ENCODE peak calls at places on chromosome 21, in six cellular contexts. A is AG04449; Q is NCI-H524 treated with DMSO at 0.1 percent for 48 hours; W is Karpas-422; N is stimulated activated CD4-positive, alpha-beta T cell treated with anti-CD3 and anti-CD28 coated beads, Interleukin-4, amount 100 ng/mL, for 1 hour; X is HCEC 1CT. Z is an unnamed sample.

GRCh38 chr21:34235514-34235913 is 128.3 kb upstream of the KCNE2 start:
- DNase-seq in W (no peak), Q (no peak), X (no peak), A (no peak), N (no peak), Z (no peak)

GRCh38 chr21:45432575-45433255 is 27.8 kb downstream of the COL18A1 start:
- DNase-seq in A (no peak), W (no peak), N (no peak), Q (no peak), X (peak), Z (no peak)

GRCh38 chr21:24147674-24148073 is 1459.6 kb downstream of the MRPL39 start:
- DNase-seq in Q (no peak), N (no peak), A (no peak), W (no peak), X (no peak), Z (no peak)

GRCh38 chr21:34836933-34837505 is 168.2 kb downstream of the CLIC6 start:
- DNase-seq in N (no peak), X (no peak), A (no peak), Q (no peak), W (no peak), Z (no peak)

GRCh38 chr21:42106425-42106824 is 35.3 kb downstream of the UMODL1 start:
- DNase-seq in W (no peak), Q (no peak), X (no peak), A (no peak), N (no peak), Z (no peak)

GRCh38 chr21:46545363-46545762 is 59.5 kb downstream of the S100B start:
- DNase-seq in Q (no peak), A (no peak), W (no peak), N (no peak), X (no peak), Z (no peak)

GRCh38 chr21:38243732-38244406 is 12.9 kb upstream of the KCNJ15 start:
- DNase-seq in X (no peak), Q (no peak), A (no peak), W (no peak), N (no peak), Z (no peak)

GRCh38 chr21:44377201-44377921 is 23.9 kb downstream of the TRPM2 start:
- DNase-seq in X (no peak), Q (no peak), A (no peak), W (no peak), N (no peak), Z (no peak)

GRCh38 chr21:45073301-45074047 is 906 bp upstream of the ADARB1 start:
- DNase-seq in X (peak), W (no peak), Q (no peak), N (no peak), A (no peak), Z (no peak)

GRCh38 chr21:44423941-44424607 is 31.2 kb upstream of the LRRC3 start:
- DNase-seq in Q (no peak), A (no peak), W (no peak), N (no peak), X (no peak), Z (no peak)

GRCh38 chr21:44398499-44398898 is 45.1 kb downstream of the TRPM2 start:
- DNase-seq in W (no peak), A (no peak), Q (no peak), X (no peak), N (no peak), Z (no peak)

GRCh38 chr21:46168238-46168637 is 12.9 kb upstream of the FTCD start:
- DNase-seq in N (no peak), W (no peak), A (no peak), Q (no peak), X (no peak), Z (no peak)

GRCh38 chr21:28152729-28153128 is 839.9 kb downstream of the LTN1 start:
- DNase-seq in X (peak), W (no peak), N (no peak), A (no peak), Q (no peak), Z (no peak)

GRCh38 chr21:39908265-39908923 is 41.2 kb downstream of the PCP4 start:
- DNase-seq in W (no peak), A (no peak), Q (no peak), N (no peak), X (no peak), Z (no peak)

GRCh38 chr21:20083336-20083735 is 914.9 kb upstream of the NCAM2 start:
- DNase-seq in X (no peak), A (no peak), N (no peak), Q (no peak), W (no peak), Z (no peak)

GRCh38 chr21:31471865-31472264 is 127.8 kb upstream of the TIAM1 start:
- DNase-seq in Q (no peak), A (no peak), N (no peak), W (peak), X (no peak), Z (no peak)

GRCh38 chr21:29991624-29992023 is 51.8 kb upstream of the GRIK1 start:
- DNase-seq in A (no peak), N (no peak), X (no peak), W (no peak), Q (no peak), Z (no peak)

GRCh38 chr21:15682977-15683376 is 46.8 kb upstream of the USP25 start:
- DNase-seq in A (no peak), Q (no peak), N (no peak), W (no peak), X (peak), Z (no peak)

GRCh38 chr21:43884012-43884860 is 19.2 kb downstream of the AGPAT3 start:
- DNase-seq in Q (no peak), N (peak), X (no peak), W (no peak), A (no peak), Z (no peak)

GRCh38 chr21:31117046-31117916 is 79.0 kb upstream of the KRTAP19-8 start:
- DNase-seq in Q (no peak), W (no peak), A (peak), X (no peak), N (no peak), Z (peak)

GRCh38 chr21:44262338-44263048 is 796 bp upstream of the DNMT3L start:
- DNase-seq in N (no peak), A (no peak), W (no peak), X (no peak), Q (no peak), Z (no peak)

GRCh38 chr21:45747802-45748445 is 104.4 kb downstream of the PCBP3 start:
- DNase-seq in A (no peak), Q (peak), X (peak), N (no peak), W (no peak), Z (no peak)

GRCh38 chr21:27631471-27631870 is 664.6 kb upstream of the ADAMTS5 start:
- DNase-seq in Q (no peak), A (no peak), N (no peak), W (no peak), X (no peak), Z (no peak)

GRCh38 chr21:25421327-25422028 is 185.8 kb downstream of the MRPL39 start:
- DNase-seq in A (no peak), W (peak), N (peak), Q (peak), X (peak), Z (peak)

GRCh38 chr21:15468368-15468767 is 261.4 kb upstream of the USP25 start:
- DNase-seq in Q (no peak), W (no peak), N (no peak), A (no peak), X (no peak), Z (no peak)

GRCh38 chr21:20882462-20883415 is 115.5 kb upstream of the NCAM2 start:
- DNase-seq in X (no peak), Q (no peak), A (no peak), W (peak), N (no peak), Z (no peak)

GRCh38 chr21:45200596-45201296 is 86.9 kb downstream of the POFUT2 start:
- DNase-seq in W (no peak), X (no peak), Q (no peak), N (no peak), A (no peak), Z (no peak)

GRCh38 chr21:39094847-39095525 is 88.3 kb downstream of the PSMG1 start:
- DNase-seq in X (peak), W (no peak), A (peak), Q (peak), N (no peak), Z (peak)

GRCh38 chr21:36504067-36505058 is 24.4 kb upstream of the CLDN14 start:
- DNase-seq in W (peak), X (peak), N (no peak), A (no peak), Q (no peak), Z (peak)

GRCh38 chr21:43892984-43893535 is 28.0 kb downstream of the AGPAT3 start:
- DNase-seq in Q (no peak), A (no peak), W (no peak), N (no peak), X (no peak), Z (no peak)

GRCh38 chr21:44439211-44439600 is 16.1 kb upstream of the LRRC3 start:
- DNase-seq in A (no peak), N (no peak), X (no peak), Q (no peak), W (no peak), Z (no peak)

GRCh38 chr21:45320261-45320990 is 32.7 kb upstream of the POFUT2 start:
- DNase-seq in A (no peak), W (no peak), N (no peak), X (no peak), Q (peak), Z (no peak)

GRCh38 chr21:33070921-33071877 is 1.3 kb downstream of the OLIG1 start:
- DNase-seq in Q (no peak), A (no peak), N (peak), X (peak), W (no peak), Z (no peak)

GRCh38 chr21:33430858-33431257 is 27.6 kb downstream of the IFNGR2 start:
- DNase-seq in N (no peak), Q (no peak), W (no peak), A (no peak), X (no peak), Z (no peak)

GRCh38 chr21:36643374-36644250 is 55.3 kb upstream of the SIM2 start:
- DNase-seq in A (no peak), W (no peak), X (no peak), N (no peak), Q (no peak), Z (no peak)

GRCh38 chr21:40146201-40146890 is 279.1 kb downstream of the PCP4 start:
- DNase-seq in X (no peak), A (no peak), W (no peak), N (no peak), Q (no peak), Z (no peak)

GRCh38 chr21:44723177-44724131 is 12.1 kb upstream of the TSPEAR start:
- DNase-seq in A (no peak), X (no peak), W (no peak), Q (no peak), N (no peak), Z (no peak)

GRCh38 chr21:28769683-28770082 is 223.0 kb downstream of the LTN1 start:
- DNase-seq in A (no peak), N (no peak), Q (no peak), W (no peak), X (peak), Z (no peak)

GRCh38 chr21:44802396-44803153 is 955 bp upstream of the UBE2G2 start:
- DNase-seq in W (peak), A (no peak), N (no peak), X (peak), Q (no peak), Z (no peak)

Z was measured in non-pigmented ciliary epithelial cell.